ENCODE peak calls at places on chromosomes 12 and 14, in eight cellular contexts. J, N, Y, M, E, G, I and U are unnamed samples.
A peak's percentile ranks its signal among the peaks of the same experiment; 100 is the strongest.

GRCh38 chr12:111791507-111791906 is 24.8 kb downstream of the ALDH2 start:
- DNase-seq in Y (no peak), G (no peak), E (peak; percentile 94), M (no peak), I (no peak), J (no peak), N (no peak), U (no peak)

GRCh38 chr12:15193927-15194326 is 27.3 kb downstream of the RERG start:
- DNase-seq in G (no peak), M (no peak), N (no peak), J (no peak), I (no peak), Y (no peak), E (no peak), U (no peak)

GRCh38 chr14:104826197-104826857 is 25.4 kb downstream of the ZBTB42 start:
- DNase-seq in G (peak; percentile 81), N (peak; percentile 98), M (peak; percentile 87), J (peak; percentile 76), Y (peak; percentile 84), E (peak; percentile 91), I (peak; percentile 64), U (peak; percentile 97)

GRCh38 chr14:105317546-105317945 is 3.0 kb downstream of the PACS2 start:
- DNase-seq in M (peak; percentile 39), G (peak; percentile 48), N (no peak), J (peak; percentile 30), E (peak; percentile 45), Y (no peak), I (no peak), U (no peak)

GRCh38 chr14:73616831-73617230 is 4.5 kb downstream of the ACOT6 start:
- DNase-seq in N (no peak), M (no peak), E (no peak), G (no peak), J (no peak), I (no peak), Y (no peak), U (no peak)

GRCh38 chr14:84323450-84323849 is 1206.5 kb upstream of the FLRT2 start:
- DNase-seq in N (no peak), M (no peak), Y (no peak), E (no peak), J (no peak), G (no peak), I (no peak), U (no peak)

GRCh38 chr12:27210187-27210586 is 33.9 kb upstream of the STK38L start:
- DNase-seq in Y (no peak), I (no peak), N (no peak), J (no peak), E (no peak), M (no peak), G (no peak), U (no peak)

GRCh38 chr12:125324861-125325260 is 259.6 kb downstream of the AACS start:
- DNase-seq in J (no peak), M (no peak), Y (peak; percentile 50), G (no peak), I (no peak), N (no peak), E (no peak), U (no peak)

GRCh38 chr12:132391326-132392041 is 62.1 kb upstream of the GALNT9 start:
- DNase-seq in Y (no peak), I (no peak), J (no peak), G (no peak), E (no peak), M (no peak), N (no peak), U (no peak)

GRCh38 chr14:23608454-23608853 is 27.7 kb upstream of the DHRS2 start:
- DNase-seq in I (no peak), G (no peak), N (no peak), J (no peak), E (peak; percentile 88), M (no peak), Y (no peak), U (no peak)

GRCh38 chr14:21652209-21652808 is 1.3 kb upstream of the OR4E2 start:
- DNase-seq in J (no peak), E (no peak), M (no peak), G (no peak), N (no peak), I (no peak), Y (peak; percentile 22), U (no peak)

GRCh38 chr12:91172051-91172450 is 10.6 kb downstream of the DCN start:
- DNase-seq in J (no peak), N (no peak), G (no peak), I (no peak), E (no peak), Y (no peak), M (no peak), U (no peak)

GRCh38 chr14:65637780-65638179 is 225.2 kb downstream of the FUT8 start:
- DNase-seq in Y (no peak), J (no peak), G (no peak), I (no peak), N (no peak), E (no peak), M (no peak), U (peak; percentile 32)

GRCh38 chr12:13152281-13152680 is 44.2 kb upstream of the EMP1 start:
- DNase-seq in E (no peak), G (no peak), J (no peak), Y (no peak), N (no peak), I (no peak), M (no peak), U (no peak)

GRCh38 chr12:105342464-105342863 is 12.0 kb downstream of the C12orf75 start:
- DNase-seq in I (no peak), G (no peak), J (no peak), N (no peak), M (no peak), E (no peak), Y (no peak), U (no peak)

GRCh38 chr12:27772328-27773049 is 7.5 kb upstream of the KLHL42 start:
- DNase-seq in Y (no peak), J (no peak), M (no peak), G (no peak), E (no peak), I (no peak), N (no peak), U (no peak)

GRCh38 chr12:124413401-124413800 is 118.5 kb downstream of the RFLNA start:
- DNase-seq in Y (no peak), I (peak; percentile 24), M (peak; percentile 35), E (no peak), G (no peak), N (no peak), J (peak; percentile 32), U (no peak)

GRCh38 chr12:25785164-25785563 is 173.3 kb upstream of the RASSF8 start:
- DNase-seq in J (no peak), N (no peak), M (no peak), I (no peak), G (no peak), E (no peak), Y (no peak), U (no peak)

GRCh38 chr14:76876076-76876475 is 49.9 kb downstream of the LRRC74A start:
- DNase-seq in N (no peak), E (peak; percentile 60), G (peak; percentile 47), M (peak; percentile 41), J (peak; percentile 46), I (peak; percentile 42), Y (peak; percentile 83), U (peak; percentile 52)

GRCh38 chr14:59428581-59429012 is 36.6 kb downstream of the GPR135 start:
- DNase-seq in M (no peak), J (no peak), N (no peak), Y (no peak), I (no peak), G (no peak), E (no peak), U (no peak)

GRCh38 chr14:89176090-89176757 is 240.8 kb downstream of the FOXN3 start:
- DNase-seq in E (no peak), G (no peak), N (no peak), Y (no peak), J (no peak), I (no peak), M (no peak), U (no peak)